ENCODE peak calls at places on chromosome 6, in four cellular contexts. E is brain microvascular endothelial cell, B is tibial artery, D is adipocyte. G is an unnamed sample.

GRCh38 chr6:36355819-36356218 is 19.1 kb upstream of the BNIP5 start:
- DNase-seq in E (no peak), D (no peak), B (no peak), G (no peak)

GRCh38 chr6:13830803-13831202 is 16.4 kb upstream of the MCUR1 start:
- DNase-seq in D (no peak), E (no peak), B (no peak), G (no peak)

GRCh38 chr6:136059308-136059707 is 190.8 kb downstream of the MTFR2 start:
- DNase-seq in D (no peak), E (no peak), B (no peak), G (no peak)

GRCh38 chr6:86273936-86274335 is 631.2 kb upstream of the SYNCRIP start:
- DNase-seq in E (no peak), B (no peak), D (no peak), G (no peak)

GRCh38 chr6:127100510-127101140 is 17.8 kb upstream of the RSPO3 start:
- DNase-seq in B (no peak), E (no peak), D (peak; percentile 67), G (peak; percentile 44)

GRCh38 chr6:112477125-112477524 is 130.0 kb downstream of the RFPL4B start:
- DNase-seq in D (no peak), E (no peak), B (no peak), G (no peak)

GRCh38 chr6:82711992-82712788 is 348.6 kb downstream of the TPBG start:
- DNase-seq in E (no peak), D (peak; percentile 42), B (peak; percentile 57), G (no peak)

GRCh38 chr6:93369586-93370134 is 49.7 kb downstream of the EPHA7 start:
- DNase-seq in D (no peak), E (no peak), B (no peak), G (no peak)

GRCh38 chr6:131597448-131597847 is 24.4 kb downstream of the ARG1 start:
- DNase-seq in D (peak; percentile 6), E (no peak), B (no peak), G (no peak)

GRCh38 chr6:46011241-46012085 is 4.2 kb downstream of the CLIC5 start:
- DNase-seq in B (no peak), E (peak; percentile 45), D (no peak), G (no peak)

GRCh38 chr6:119497988-119498727 is 148.6 kb upstream of the MAN1A1 start:
- DNase-seq in D (no peak), B (no peak), E (no peak), G (no peak)

GRCh38 chr6:14393910-14394309 is 276.3 kb downstream of the CD83 start:
- DNase-seq in D (no peak), B (no peak), E (no peak), G (no peak)

GRCh38 chr6:71544028-71544427 is 255.4 kb downstream of the OGFRL1 start:
- DNase-seq in D (peak; percentile 73), B (no peak), E (peak; percentile 45), G (no peak)

GRCh38 chr6:27669278-27669797 is 196.4 kb upstream of the ZNF184 start:
- DNase-seq in B (no peak), D (peak; percentile 48), E (no peak), G (no peak)

GRCh38 chr6:170029416-170030283 is 261.2 kb downstream of the DLL1 start:
- DNase-seq in B (peak; percentile 2), E (no peak), D (no peak), G (peak; percentile 27)

GRCh38 chr6:78615430-78615904 is 251.9 kb upstream of the IRAK1BP1 start:
- DNase-seq in B (no peak), D (peak; percentile 17), E (no peak), G (no peak)

GRCh38 chr6:21823371-21823770 is 229.8 kb downstream of the SOX4 start:
- DNase-seq in D (no peak), E (no peak), B (no peak), G (no peak)

GRCh38 chr6:35581633-35582032 is 68.9 kb upstream of the TULP1 start:
- DNase-seq in E (no peak), D (no peak), B (no peak), G (no peak)

GRCh38 chr6:115629415-115629814 is 431.3 kb downstream of the FRK start:
- DNase-seq in E (no peak), D (no peak), B (no peak), G (no peak)
- H3K36me3 ChIP-seq in E (no peaks in the 10 kb centered on the region), D (no peaks in the 10 kb centered on the region), B (no peaks in the 10 kb centered on the region), G (no peaks in the 10 kb centered on the region)

DNA sequence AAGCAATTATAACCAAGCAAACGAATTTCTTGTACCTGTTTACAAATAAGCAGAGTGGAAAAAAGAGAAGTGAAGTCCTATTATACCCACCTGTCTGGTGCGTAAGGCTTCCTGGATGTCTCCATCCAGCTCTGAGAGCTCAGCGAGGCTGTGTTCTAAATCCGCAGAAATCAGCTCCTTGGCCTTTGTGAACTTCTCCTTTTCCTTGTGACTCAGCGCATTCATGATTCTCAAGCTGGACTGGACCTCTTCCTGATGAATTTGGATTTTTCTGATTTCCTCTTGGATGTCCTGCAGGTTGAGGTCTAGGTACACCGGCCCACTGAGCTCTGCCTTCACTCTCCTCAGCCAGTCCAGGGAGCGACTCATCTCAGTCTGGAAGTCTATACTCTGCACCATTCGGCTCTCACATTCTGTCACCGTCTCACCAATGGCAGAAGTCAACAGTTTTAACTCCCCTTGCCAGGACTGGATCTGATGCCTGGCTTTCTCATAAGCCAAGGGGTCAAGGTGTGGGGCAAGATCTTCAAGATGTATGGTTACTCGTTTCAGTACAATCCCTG is 307.4 kb downstream of the SYNE1 start:
- DNase-seq in D (no peak), B (no peak), E (no peak), G (peak; percentile 9)
- H3K36me3 ChIP-seq in D (peaks cover 82% of the 10 kb centered on the region), B (peaks cover 88% of the 10 kb centered on the region), E (peaks cover 34% of the 10 kb centered on the region), G (peaks cover 85% of the 10 kb centered on the region)

GRCh38 chr6:47275640-47276039 is 34.1 kb downstream of the TNFRSF21 start:
- DNase-seq in B (no peak), E (no peak), D (no peak), G (no peak)
- H3K36me3 ChIP-seq in B (no peaks in the 10 kb centered on the region), E (no peaks in the 10 kb centered on the region), D (peaks cover 25% of the 10 kb centered on the region), G (no peaks in the 10 kb centered on the region)

GRCh38 chr6:125787791-125788190 is 3.0 kb upstream of the NCOA7 start:
- DNase-seq in D (peak; percentile 61), B (no peak), E (no peak), G (peak; percentile 75)
- H3K36me3 ChIP-seq in D (no peaks in the 10 kb centered on the region), B (no peaks in the 10 kb centered on the region), E (no peaks in the 10 kb centered on the region), G (no peaks in the 10 kb centered on the region)